ENCODE peak calls at places on chromosomes 6 and 20, in five cellular contexts. K is neural progenitor cell; U is AG10803; F is effector CD4-positive, alpha-beta T cell; B is HTR-8/SVneo. C is an unnamed sample.

GRCh38 chr6:35139924-35140524 is 1.1 kb downstream of the TCP11 start:
- DNase-seq in B (peak), K (peak), F (peak), U (peak), C (peak)

GRCh38 chr6:158441639-158442308 is 118.1 kb upstream of the TMEM181 start:
- DNase-seq in F (no peak), B (no peak), K (no peak), U (peak), C (no peak)

GRCh38 chr6:17417817-17418216 is 24.4 kb downstream of the CAP2 start:
- DNase-seq in K (peak), B (peak), U (peak), F (no peak), C (peak)

GRCh38 chr20:37270586-37271420 is 9.2 kb upstream of the GHRH start:
- DNase-seq in U (no peak), B (no peak), K (no peak), F (no peak), C (no peak)

GRCh38 chr6:105509506-105510331 is 106.8 kb upstream of the PREP start:
- DNase-seq in B (peak), K (peak), U (no peak), F (no peak), C (no peak)

GRCh38 chr20:32702706-32703425 is 29.1 kb upstream of the C20orf203 start:
- DNase-seq in K (peak), B (no peak), U (no peak), F (no peak), C (no peak)

GRCh38 chr20:45128066-45128465 is 3.8 kb upstream of the WFDC12 start:
- DNase-seq in F (no peak), B (no peak), K (no peak), U (no peak), C (no peak)

GRCh38 chr6:139588076-139588639 is 213.7 kb upstream of the CITED2 start:
- DNase-seq in F (no peak), U (no peak), B (no peak), K (peak), C (no peak)

GRCh38 chr6:133724726-133725125 is 164.2 kb upstream of the TCF21 start:
- DNase-seq in U (peak), B (no peak), K (no peak), F (no peak), C (peak)

GRCh38 chr6:11810854-11811643 is 32.4 kb upstream of the ADTRP start:
- DNase-seq in K (no peak), B (no peak), U (peak), F (no peak), C (no peak)

GRCh38 chr20:6767536-6768227 is at the start of gene BMP2:
- DNase-seq in U (peak), B (no peak), F (no peak), K (peak), C (peak)

GRCh38 chr20:3111995-3112394 is 27.5 kb upstream of the AVP start:
- DNase-seq in B (no peak), F (no peak), K (no peak), U (no peak), C (no peak)

GRCh38 chr20:62303327-62304226 is 780 bp downstream of the ADRM1 start:
- DNase-seq in K (peak), F (no peak), U (peak), B (peak), C (peak)

GRCh38 chr6:158149641-158150040 is 18.4 kb downstream of the SERAC1 start:
- DNase-seq in K (no peak), U (peak), F (no peak), B (no peak), C (peak)

GRCh38 chr6:130913119-130913518 is 85.9 kb downstream of the SMLR1 start:
- DNase-seq in U (no peak), F (no peak), B (no peak), K (peak), C (no peak)

GRCh38 chr20:52493177-52493711 is 301.7 kb upstream of the ZFP64 start:
- DNase-seq in U (peak), K (no peak), B (peak), F (no peak), C (peak)

GRCh38 chr20:5073154-5074049 is 46.4 kb downstream of the PCNA start:
- DNase-seq in K (no peak), B (peak), U (peak), F (no peak), C (peak)

GRCh38 chr6:169868458-169868857 is 117.0 kb downstream of the ERMARD start:
- DNase-seq in F (peak), U (no peak), K (no peak), B (no peak), C (no peak)

GRCh38 chr6:167572106-167572505 is 247.2 kb downstream of the TTLL2 start:
- DNase-seq in B (no peak), K (no peak), F (no peak), U (no peak), C (no peak)

GRCh38 chr20:35311409-35311808 is 19.2 kb upstream of the FAM83C start:
- DNase-seq in F (no peak), K (no peak), U (no peak), B (no peak), C (no peak)

GRCh38 chr20:50589548-50590347 is 79.6 kb downstream of the PTPN1 start:
- DNase-seq in U (no peak), F (no peak), K (no peak), B (no peak), C (no peak)

GRCh38 chr20:13212750-13213149 is 8.3 kb upstream of the ISM1 start:
- DNase-seq in F (no peak), B (no peak), K (no peak), U (peak), C (peak)

GRCh38 chr6:158142789-158143188 is 25.3 kb downstream of the SERAC1 start:
- DNase-seq in B (no peak), U (peak), K (no peak), F (no peak), C (peak)

C was measured in AG08395.